ENCODE peak calls at places on chromosomes 3 and 15, in four cellular contexts. One of them, this sample, is unnamed.
A peak's percentile ranks its signal among the peaks of the same experiment; 100 is the strongest.

GRCh38 chr3:162142511-162142910 is 645.9 kb downstream of the OTOL1 start:
- DNase-seq in CD4-positive, alpha-beta T cell: no peak
- DNase-seq in transverse colon: no peak
- DNase-seq in gastrocnemius medialis: no peak
- DNase-seq in this sample: no peak

GRCh38 chr15:31461375-31461774 is 134.7 kb downstream of the KLF13 start:
- DNase-seq in CD4-positive, alpha-beta T cell: no peak
- DNase-seq in transverse colon: no peak
- DNase-seq in gastrocnemius medialis: no peak
- DNase-seq in this sample: no peak

GRCh38 chr15:99117111-99117510 is 12.2 kb downstream of the SYNM start:
- DNase-seq in gastrocnemius medialis: no peak
- DNase-seq in CD4-positive, alpha-beta T cell: no peak
- DNase-seq in transverse colon: no peak
- DNase-seq in this sample: no peak

GRCh38 chr3:194275231-194275671 is 75.9 kb downstream of the CPN2 start:
- DNase-seq in CD4-positive, alpha-beta T cell: no peak
- DNase-seq in gastrocnemius medialis: no peak
- DNase-seq in transverse colon: no peak
- DNase-seq in this sample: no peak

GRCh38 chr15:68334661-68335124 is 57.1 kb downstream of the FEM1B start:
- DNase-seq in gastrocnemius medialis: no peak
- DNase-seq in transverse colon: no peak
- DNase-seq in CD4-positive, alpha-beta T cell: no peak
- DNase-seq in this sample: peak; percentile 41

GRCh38 chr3:12120374-12121140 is 38.2 kb downstream of the TIMP4 start:
- DNase-seq in transverse colon: no peak
- DNase-seq in CD4-positive, alpha-beta T cell: no peak
- DNase-seq in gastrocnemius medialis: no peak
- DNase-seq in this sample: no peak

GRCh38 chr3:72821170-72821781 is 27.0 kb downstream of the SHQ1 start:
- DNase-seq in CD4-positive, alpha-beta T cell: no peak
- DNase-seq in gastrocnemius medialis: peak; percentile 69
- DNase-seq in transverse colon: peak; percentile 64
- DNase-seq in this sample: no peak

GRCh38 chr3:9600597-9600996 is 47.0 kb upstream of the LHFPL4 start:
- DNase-seq in gastrocnemius medialis: no peak
- DNase-seq in CD4-positive, alpha-beta T cell: no peak
- DNase-seq in transverse colon: peak; percentile 67
- DNase-seq in this sample: no peak

GRCh38 chr15:26891448-26891881 is 24.6 kb downstream of the GABRA5 start:
- DNase-seq in CD4-positive, alpha-beta T cell: no peak
- DNase-seq in transverse colon: no peak
- DNase-seq in gastrocnemius medialis: no peak
- DNase-seq in this sample: no peak

GRCh38 chr3:121718205-121718846 is 31.2 kb downstream of the GOLGB1 start:
- DNase-seq in CD4-positive, alpha-beta T cell: peak; percentile 4
- DNase-seq in transverse colon: no peak
- DNase-seq in gastrocnemius medialis: no peak
- DNase-seq in this sample: no peak

GRCh38 chr3:71582612-71583568 is 638 bp downstream of the FOXP1 start:
- DNase-seq in CD4-positive, alpha-beta T cell: peak; percentile 35
- DNase-seq in transverse colon: peak; percentile 85
- DNase-seq in gastrocnemius medialis: peak; percentile 58
- DNase-seq in this sample: peak; percentile 46

GRCh38 chr3:48957006-48957705 is 32.9 kb upstream of the P4HTM start:
- DNase-seq in gastrocnemius medialis: no peak
- DNase-seq in transverse colon: no peak
- DNase-seq in CD4-positive, alpha-beta T cell: no peak
- DNase-seq in this sample: no peak

GRCh38 chr15:31042731-31043130 is 51.3 kb upstream of the MTMR10 start:
- DNase-seq in gastrocnemius medialis: no peak
- DNase-seq in CD4-positive, alpha-beta T cell: no peak
- DNase-seq in transverse colon: no peak
- DNase-seq in this sample: no peak

GRCh38 chr15:34721157-34721801 is 33.5 kb downstream of the GJD2 start:
- DNase-seq in transverse colon: no peak
- DNase-seq in CD4-positive, alpha-beta T cell: no peak
- DNase-seq in gastrocnemius medialis: no peak
- DNase-seq in this sample: no peak

GRCh38 chr3:76370749-76371148 is 585.4 kb upstream of the ZNF717 start:
- DNase-seq in CD4-positive, alpha-beta T cell: no peak
- DNase-seq in gastrocnemius medialis: no peak
- DNase-seq in transverse colon: no peak
- DNase-seq in this sample: no peak

GRCh38 chr3:106533761-106534160 is 664.9 kb upstream of the CBLB start:
- DNase-seq in CD4-positive, alpha-beta T cell: no peak
- DNase-seq in gastrocnemius medialis: no peak
- DNase-seq in transverse colon: no peak
- DNase-seq in this sample: no peak

GRCh38 chr3:194592798-194593752 is 40.1 kb downstream of the TMEM44 start:
- DNase-seq in CD4-positive, alpha-beta T cell: no peak
- DNase-seq in transverse colon: no peak
- DNase-seq in gastrocnemius medialis: peak; percentile 34
- DNase-seq in this sample: no peak

GRCh38 chr3:187085933-187086332 is 53.4 kb downstream of the RPL39L start:
- DNase-seq in transverse colon: no peak
- DNase-seq in gastrocnemius medialis: no peak
- DNase-seq in CD4-positive, alpha-beta T cell: no peak
- DNase-seq in this sample: no peak

GRCh38 chr15:101133751-101134261 is 118.0 kb downstream of the CHSY1 start:
- DNase-seq in gastrocnemius medialis: no peak
- DNase-seq in CD4-positive, alpha-beta T cell: no peak
- DNase-seq in transverse colon: no peak
- DNase-seq in this sample: no peak

GRCh38 chr3:21314688-21315087 is 436.3 kb downstream of the ZNF385D start:
- DNase-seq in transverse colon: no peak
- DNase-seq in CD4-positive, alpha-beta T cell: no peak
- DNase-seq in gastrocnemius medialis: no peak
- DNase-seq in this sample: no peak

GRCh38 chr3:187274315-187274976 is 17.1 kb downstream of the MASP1 start:
- DNase-seq in transverse colon: no peak
- DNase-seq in gastrocnemius medialis: no peak
- DNase-seq in CD4-positive, alpha-beta T cell: no peak
- DNase-seq in this sample: no peak

GRCh38 chr15:80978685-80979084 is 10.9 kb downstream of the MESD start:
- DNase-seq in CD4-positive, alpha-beta T cell: no peak
- DNase-seq in transverse colon: no peak
- DNase-seq in gastrocnemius medialis: no peak
- DNase-seq in this sample: no peak

GRCh38 chr15:80979538-80980200 is 9.9 kb downstream of the MESD start:
- DNase-seq in CD4-positive, alpha-beta T cell: no peak
- DNase-seq in gastrocnemius medialis: no peak
- DNase-seq in transverse colon: no peak
- DNase-seq in this sample: no peak

GRCh38 chr15:80982839-80983238 is 6.8 kb downstream of the MESD start:
- DNase-seq in transverse colon: no peak
- DNase-seq in gastrocnemius medialis: no peak
- DNase-seq in CD4-positive, alpha-beta T cell: no peak
- DNase-seq in this sample: no peak

GRCh38 chr15:80984856-80985255 is 4.8 kb downstream of the MESD start:
- DNase-seq in transverse colon: peak; percentile 14
- DNase-seq in gastrocnemius medialis: no peak
- DNase-seq in CD4-positive, alpha-beta T cell: no peak
- DNase-seq in this sample: no peak

DNA sequence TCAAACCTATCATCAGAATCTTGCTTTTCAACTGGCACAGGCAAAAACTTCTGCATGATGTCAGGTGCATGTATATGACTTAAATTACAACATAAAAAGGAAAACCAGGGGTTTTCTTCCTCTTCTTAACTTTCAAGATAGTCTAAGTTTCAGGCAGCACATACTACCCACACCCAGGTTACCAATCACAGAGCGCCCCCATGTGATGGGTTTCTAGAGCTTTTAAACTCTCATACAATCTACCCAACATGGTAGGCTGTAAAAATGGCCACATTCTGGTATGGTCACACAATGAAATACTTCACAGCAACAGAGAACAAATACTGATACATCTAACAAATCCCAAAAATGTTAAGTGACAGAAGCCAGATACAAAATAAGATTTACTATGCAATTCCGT is 7.4 kb downstream of the MESD start:
- DNase-seq in gastrocnemius medialis: no peak
- DNase-seq in transverse colon: no peak
- DNase-seq in CD4-positive, alpha-beta T cell: no peak
- DNase-seq in this sample: no peak
- TF ChIP-seq CTCF in gastrocnemius medialis: no peak
- TF ChIP-seq CTCF in transverse colon: no peak
- TF ChIP-seq CTCF in CD4-positive, alpha-beta T cell: no peak
- TF ChIP-seq CTCF in this sample: no peak

DNA sequence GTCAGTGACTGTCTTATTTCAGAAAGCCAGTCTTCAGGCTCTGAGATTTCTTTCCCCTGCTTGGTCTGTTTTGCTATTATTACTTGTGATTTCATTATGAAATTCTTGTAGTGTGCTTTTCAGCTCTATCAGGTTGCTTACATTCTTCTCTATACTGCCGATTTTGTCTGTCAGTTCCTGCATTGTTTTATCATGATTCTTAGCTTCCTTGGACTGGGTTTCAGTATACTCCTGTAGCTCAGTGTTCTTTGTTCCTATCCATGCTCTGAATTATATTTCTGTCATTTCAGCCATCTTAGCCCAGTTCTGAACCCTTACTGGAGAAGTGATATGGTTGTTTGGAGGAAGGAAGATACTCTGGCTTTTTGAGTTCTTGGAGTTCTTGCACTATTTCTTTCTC is 40.5 kb downstream of the CEP63 start:
- DNase-seq in gastrocnemius medialis: no peak
- DNase-seq in transverse colon: no peak
- DNase-seq in CD4-positive, alpha-beta T cell: no peak
- DNase-seq in this sample: no peak
- H3K9me3 ChIP-seq in gastrocnemius medialis: peaks cover 5% of the 10 kb centered on the region
- H3K9me3 ChIP-seq in transverse colon: peaks cover 34% of the 10 kb centered on the region
- H3K9me3 ChIP-seq in CD4-positive, alpha-beta T cell: peaks cover 41% of the 10 kb centered on the region
- H3K9me3 ChIP-seq in this sample: peaks cover 25% of the 10 kb centered on the region

GRCh38 chr3:136984837-136985236 is 27.1 kb downstream of the IL20RB start:
- DNase-seq in transverse colon: peak; percentile 76
- DNase-seq in gastrocnemius medialis: no peak
- DNase-seq in CD4-positive, alpha-beta T cell: no peak
- DNase-seq in this sample: no peak

GRCh38 chr3:136990826-136991225 is 33.0 kb downstream of the IL20RB start:
- DNase-seq in transverse colon: no peak
- DNase-seq in CD4-positive, alpha-beta T cell: no peak
- DNase-seq in gastrocnemius medialis: no peak
- DNase-seq in this sample: no peak

GRCh38 chr3:136989781-136990524 is 32.2 kb downstream of the IL20RB start:
- DNase-seq in gastrocnemius medialis: no peak
- DNase-seq in CD4-positive, alpha-beta T cell: no peak
- DNase-seq in transverse colon: peak; percentile 35
- DNase-seq in this sample: no peak

GRCh38 chr3:136992091-136992490 is 34.3 kb downstream of the IL20RB start:
- DNase-seq in transverse colon: no peak
- DNase-seq in CD4-positive, alpha-beta T cell: no peak
- DNase-seq in gastrocnemius medialis: no peak
- DNase-seq in this sample: no peak

GRCh38 chr3:136988651-136989050 is 30.9 kb downstream of the IL20RB start:
- DNase-seq in gastrocnemius medialis: no peak
- DNase-seq in CD4-positive, alpha-beta T cell: no peak
- DNase-seq in transverse colon: no peak
- DNase-seq in this sample: no peak
- TF ChIP-seq CTCF in gastrocnemius medialis: no peak
- TF ChIP-seq CTCF in CD4-positive, alpha-beta T cell: no peak
- TF ChIP-seq CTCF in transverse colon: no peak
- TF ChIP-seq CTCF in this sample: no peak

GRCh38 chr3:175890056-175890455 is 1030.9 kb downstream of the NAALADL2 start:
- DNase-seq in transverse colon: no peak
- DNase-seq in CD4-positive, alpha-beta T cell: no peak
- DNase-seq in gastrocnemius medialis: no peak
- DNase-seq in this sample: no peak
- H3K9me3 ChIP-seq in transverse colon: no peaks in the 10 kb centered on the region
- H3K9me3 ChIP-seq in CD4-positive, alpha-beta T cell: no peaks in the 10 kb centered on the region
- H3K9me3 ChIP-seq in gastrocnemius medialis: no peaks in the 10 kb centered on the region
- H3K9me3 ChIP-seq in this sample: no peaks in the 10 kb centered on the region

DNA sequence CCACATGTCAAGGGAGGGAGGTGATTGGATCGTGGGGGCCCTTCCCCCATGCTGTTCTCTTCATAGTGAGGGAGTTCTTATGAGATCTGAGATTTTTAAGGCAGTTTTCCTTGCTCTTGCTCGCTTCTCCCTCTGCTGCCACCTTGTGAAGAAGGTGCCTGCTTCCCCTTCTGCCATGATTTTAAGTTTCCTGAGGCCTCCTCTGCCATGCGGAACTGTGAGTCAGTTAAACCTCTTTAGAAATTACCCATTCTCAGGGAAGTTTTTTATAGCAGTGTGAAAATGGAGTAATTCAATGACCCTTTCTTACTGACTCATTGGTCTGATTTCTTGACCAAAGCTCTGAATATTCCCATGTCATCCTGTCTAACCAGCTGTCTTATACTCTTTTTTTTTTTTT is 484.4 kb upstream of the TPRG1 start:
- DNase-seq in CD4-positive, alpha-beta T cell: no peak
- DNase-seq in gastrocnemius medialis: no peak
- DNase-seq in transverse colon: no peak
- DNase-seq in this sample: no peak
- TF ChIP-seq CTCF in CD4-positive, alpha-beta T cell: no peak
- TF ChIP-seq CTCF in gastrocnemius medialis: no peak
- TF ChIP-seq CTCF in transverse colon: no peak
- TF ChIP-seq CTCF in this sample: no peak

GRCh38 chr3:176037636-176038035 is 1159.6 kb downstream of the TBL1XR1 start:
- DNase-seq in CD4-positive, alpha-beta T cell: no peak
- DNase-seq in gastrocnemius medialis: no peak
- DNase-seq in transverse colon: no peak
- DNase-seq in this sample: no peak

GRCh38 chr3:176046717-176047116 is 1150.6 kb downstream of the TBL1XR1 start:
- DNase-seq in gastrocnemius medialis: no peak
- DNase-seq in transverse colon: no peak
- DNase-seq in CD4-positive, alpha-beta T cell: no peak
- DNase-seq in this sample: no peak

GRCh38 chr3:176041812-176042211 is 1155.5 kb downstream of the TBL1XR1 start:
- DNase-seq in CD4-positive, alpha-beta T cell: no peak
- DNase-seq in gastrocnemius medialis: no peak
- DNase-seq in transverse colon: no peak
- DNase-seq in this sample: no peak
- H3K9me3 ChIP-seq in CD4-positive, alpha-beta T cell: no peaks in the 10 kb centered on the region
- H3K9me3 ChIP-seq in gastrocnemius medialis: no peaks in the 10 kb centered on the region
- H3K9me3 ChIP-seq in transverse colon: no peaks in the 10 kb centered on the region
- H3K9me3 ChIP-seq in this sample: no peaks in the 10 kb centered on the region

GRCh38 chr15:51620647-51621046 is 1.9 kb downstream of the DMXL2 start:
- DNase-seq in CD4-positive, alpha-beta T cell: no peak
- DNase-seq in gastrocnemius medialis: no peak
- DNase-seq in transverse colon: no peak
- DNase-seq in this sample: no peak

GRCh38 chr15:51623386-51623938 is 891 bp upstream of the DMXL2 start:
- DNase-seq in gastrocnemius medialis: no peak
- DNase-seq in transverse colon: peak; percentile 67
- DNase-seq in CD4-positive, alpha-beta T cell: no peak
- DNase-seq in this sample: no peak

GRCh38 chr15:51621155-51621554 is 1.4 kb downstream of the DMXL2 start:
- DNase-seq in CD4-positive, alpha-beta T cell: no peak
- DNase-seq in transverse colon: no peak
- DNase-seq in gastrocnemius medialis: no peak
- DNase-seq in this sample: no peak

GRCh38 chr15:51622269-51623180 is at the start of gene DMXL2:
- DNase-seq in gastrocnemius medialis: peak; percentile 43
- DNase-seq in CD4-positive, alpha-beta T cell: peak; percentile 49
- DNase-seq in transverse colon: peak; percentile 82
- DNase-seq in this sample: peak; percentile 33

GRCh38 chr15:51621917-51622268 is 678 bp downstream of the DMXL2 start:
- DNase-seq in transverse colon: peak; percentile 49
- DNase-seq in CD4-positive, alpha-beta T cell: no peak
- DNase-seq in gastrocnemius medialis: no peak
- DNase-seq in this sample: peak; percentile 2
- TF ChIP-seq CTCF in transverse colon: no peak
- TF ChIP-seq CTCF in CD4-positive, alpha-beta T cell: peak; percentile 13
- TF ChIP-seq CTCF in gastrocnemius medialis: no peak
- TF ChIP-seq CTCF in this sample: no peak

GRCh38 chr3:196756738-196757137 is 17.1 kb downstream of the PAK2 start:
- DNase-seq in gastrocnemius medialis: no peak
- DNase-seq in transverse colon: no peak
- DNase-seq in CD4-positive, alpha-beta T cell: no peak
- DNase-seq in this sample: no peak
- H3K9me3 ChIP-seq in gastrocnemius medialis: no peaks in the 10 kb centered on the region
- H3K9me3 ChIP-seq in transverse colon: peaks cover 6% of the 10 kb centered on the region
- H3K9me3 ChIP-seq in CD4-positive, alpha-beta T cell: peaks cover 15% of the 10 kb centered on the region
- H3K9me3 ChIP-seq in this sample: peaks cover 3% of the 10 kb centered on the region